ENCODE peak calls at places on chromosome 1, in four cellular contexts. B is mesendoderm, N is neuronal stem cell, U is H1. G is an unnamed sample.
A peak's percentile ranks its signal among the peaks of the same experiment; 100 is the strongest.

GRCh38 chr1:159009287-159009686 is 420 bp upstream of the IFI16 start:
- DNase-seq in B (no peak), N (no peak), U (no peak), G (no peak)

GRCh38 chr1:6241887-6242740 is 1.9 kb upstream of the HES3 start:
- DNase-seq in B (no peak), N (no peak), U (no peak), G (no peak)

GRCh38 chr1:154931940-154932487 is 4.5 kb downstream of the PMVK start:
- DNase-seq in B (no peak), N (no peak), U (no peak), G (no peak)

GRCh38 chr1:16315437-16315836 is 36.8 kb downstream of the FBXO42 start:
- DNase-seq in B (no peak), N (no peak), U (no peak), G (no peak)

GRCh38 chr1:214135886-214136285 is 145.1 kb upstream of the SMYD2 start:
- DNase-seq in B (peak; percentile 50), N (no peak), U (no peak), G (no peak)

GRCh38 chr1:233315718-233316301 is 11.7 kb upstream of the MAP3K21 start:
- DNase-seq in B (no peak), N (no peak), U (no peak), G (peak; percentile 74)

GRCh38 chr1:228900099-228900965 is 165.1 kb downstream of the RHOU start:
- DNase-seq in B (peak; percentile 42), N (no peak), U (no peak), G (no peak)

GRCh38 chr1:17437260-17438175 is 2.0 kb downstream of the RCC2 start:
- DNase-seq in B (peak; percentile 50), N (peak; percentile 65), U (no peak), G (peak; percentile 63)

GRCh38 chr1:1489231-1489630 is 17.7 kb downstream of the ATAD3B start:
- DNase-seq in B (no peak), N (no peak), U (no peak), G (no peak)

GRCh38 chr1:172556461-172556860 is 23.5 kb downstream of the SUCO start:
- DNase-seq in B (no peak), N (no peak), U (no peak), G (no peak)

GRCh38 chr1:165408518-165408917 is 36.4 kb downstream of the RXRG start:
- DNase-seq in B (peak; percentile 86), N (peak; percentile 29), U (no peak), G (peak; percentile 53)

GRCh38 chr1:48462716-48463285 is 9.2 kb downstream of the SPATA6 start:
- DNase-seq in B (peak; percentile 43), N (no peak), U (no peak), G (no peak)

GRCh38 chr1:115946116-115946515 is 30.2 kb upstream of the SLC22A15 start:
- DNase-seq in B (no peak), N (no peak), U (no peak), G (no peak)

GRCh38 chr1:13443506-13443905 is 33.3 kb downstream of the PRAMEF20 start:
- DNase-seq in B (no peak), N (no peak), U (no peak), G (no peak)

GRCh38 chr1:244755673-244756072 is 79.8 kb upstream of the COX20 start:
- DNase-seq in B (no peak), N (no peak), U (no peak), G (no peak)

GRCh38 chr1:153366261-153366660 is 8.6 kb downstream of the S100A9 start:
- DNase-seq in B (no peak), N (no peak), U (no peak), G (no peak)

GRCh38 chr1:17579951-17580939 is 40.7 kb downstream of the ARHGEF10L start:
- DNase-seq in B (no peak), N (no peak), U (no peak), G (no peak)

GRCh38 chr1:76303348-76303712 is 228.8 kb downstream of the ST6GALNAC3 start:
- DNase-seq in B (no peak), N (no peak), U (no peak), G (no peak)

GRCh38 chr1:114003431-114003830 is 24.2 kb downstream of the OLFML3 start:
- DNase-seq in B (peak; percentile 56), N (no peak), U (no peak), G (no peak)

GRCh38 chr1:210231846-210232523 is 611 bp upstream of the SERTAD4 start:
- DNase-seq in B (peak; percentile 31), N (no peak), U (no peak), G (peak; percentile 60)

GRCh38 chr1:16243936-16244649 is 7.1 kb upstream of the CPLANE2 start:
- DNase-seq in B (peak; percentile 90), N (peak; percentile 80), U (peak; percentile 51), G (peak; percentile 71)

GRCh38 chr1:36160949-36161485 is 5.1 kb downstream of the MAP7D1 start:
- DNase-seq in B (peak; percentile 86), N (no peak), U (no peak), G (no peak)

GRCh38 chr1:78005755-78006154 is 1.0 kb downstream of the DNAJB4 start:
- DNase-seq in B (no peak), N (no peak), U (no peak), G (peak; percentile 75)

GRCh38 chr1:183777359-183777758 is 27.6 kb upstream of the RGL1 start:
- DNase-seq in B (no peak), N (no peak), U (no peak), G (no peak)

GRCh38 chr1:15455522-15455921 is 1.0 kb upstream of the CELA2A start:
- DNase-seq in B (no peak), N (no peak), U (no peak), G (no peak)

GRCh38 chr1:43225168-43225567 is 44.6 kb upstream of the TMEM125 start:
- DNase-seq in B (no peak), N (no peak), U (no peak), G (no peak)

GRCh38 chr1:109890115-109890953 is 20.3 kb upstream of the CSF1 start:
- DNase-seq in B (no peak), N (no peak), U (no peak), G (peak; percentile 68)

GRCh38 chr1:90220941-90221693 is 226.2 kb downstream of the ZNF326 start:
- DNase-seq in B (no peak), N (no peak), U (no peak), G (no peak)

GRCh38 chr1:90220496-90220895 is 225.6 kb downstream of the ZNF326 start:
- DNase-seq in B (no peak), N (no peak), U (no peak), G (peak; percentile 54)

DNA sequence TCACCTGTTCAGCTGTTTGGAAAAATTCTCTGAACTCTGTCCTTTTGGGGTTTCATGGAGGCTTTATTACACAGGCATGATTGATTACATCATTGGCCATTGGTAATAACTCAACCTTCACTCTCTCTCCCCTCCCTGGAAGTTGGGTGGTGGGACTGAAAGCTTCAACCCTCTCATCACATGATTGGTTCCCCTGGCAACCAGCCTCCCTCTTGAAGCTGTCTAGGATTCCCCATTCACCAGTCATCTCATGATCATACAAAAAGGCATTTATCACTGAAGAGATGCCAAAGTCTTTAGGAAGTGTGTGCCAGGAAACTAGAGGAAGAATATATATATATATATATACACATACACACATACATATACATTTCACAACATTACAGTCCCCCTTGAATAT is 228.5 kb downstream of the ZNF326 start:
- DNase-seq in B (no peak), N (no peak), U (no peak), G (no peak)
- H3K4me1 ChIP-seq in B (no peaks in the 10 kb centered on the region), N (no peaks in the 10 kb centered on the region), U (no peaks in the 10 kb centered on the region), G (no peaks in the 10 kb centered on the region)

GRCh38 chr1:7403265-7404045 is 367.6 kb upstream of the VAMP3 start:
- DNase-seq in B (no peak), N (no peak), U (no peak), G (no peak)
- H2AK5ac ChIP-seq in B (no peak overlapping the region), N (no peak overlapping the region), U (no peak overlapping the region), G (peak overlapping the region; percentile 47)

GRCh38 chr1:91609571-91609970 is 108.9 kb downstream of the CDC7 start:
- DNase-seq in B (peak; percentile 80), N (no peak), U (no peak), G (peak; percentile 62)
- H3K4me1 ChIP-seq in B (peaks cover 11% of the 10 kb centered on the region), N (peaks cover 6% of the 10 kb centered on the region), U (peaks cover 4% of the 10 kb centered on the region), G (peaks cover 18% of the 10 kb centered on the region)

DNA sequence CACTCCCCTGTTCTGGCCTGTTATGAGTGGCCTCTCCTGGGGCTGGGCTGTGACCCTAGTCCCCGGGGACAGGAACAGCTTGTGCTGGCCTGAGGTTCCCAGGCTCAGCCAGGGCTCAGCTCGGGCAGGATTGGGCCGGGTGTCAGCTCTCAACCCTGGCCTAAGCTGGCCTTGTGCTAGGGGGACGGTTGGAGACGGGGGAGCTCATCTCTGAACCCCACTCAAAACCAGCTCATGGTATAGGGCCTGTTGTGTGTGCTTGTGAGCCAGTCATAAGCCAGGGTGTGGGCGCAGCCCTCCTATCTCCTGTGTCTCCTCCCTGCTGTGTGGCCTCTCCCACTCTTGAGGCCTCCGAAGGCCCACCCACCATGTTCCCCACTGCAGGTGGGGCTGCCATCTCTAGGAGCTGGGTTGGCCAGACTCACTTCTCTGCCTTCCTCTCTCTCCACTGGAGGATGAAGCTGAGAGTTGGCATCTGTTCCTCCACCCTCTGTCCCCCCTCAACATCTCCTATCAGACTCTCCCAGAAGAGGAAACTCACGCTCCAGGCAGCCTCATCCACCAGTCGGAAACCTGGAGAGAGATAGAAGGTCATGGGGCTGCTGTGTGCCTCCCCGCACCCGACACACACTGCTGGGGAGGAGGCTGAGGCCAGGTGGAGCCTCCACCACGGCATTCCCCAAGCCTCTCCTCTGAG is 1.3 kb downstream of the PEAR1 start:
- DNase-seq in B (no peak), N (no peak), U (no peak), G (no peak)
- H2AK5ac ChIP-seq in B (no peak overlapping the region), N (peak overlapping the region; percentile 92), U (no peak overlapping the region), G (peak overlapping the region; percentile 95)

DNA sequence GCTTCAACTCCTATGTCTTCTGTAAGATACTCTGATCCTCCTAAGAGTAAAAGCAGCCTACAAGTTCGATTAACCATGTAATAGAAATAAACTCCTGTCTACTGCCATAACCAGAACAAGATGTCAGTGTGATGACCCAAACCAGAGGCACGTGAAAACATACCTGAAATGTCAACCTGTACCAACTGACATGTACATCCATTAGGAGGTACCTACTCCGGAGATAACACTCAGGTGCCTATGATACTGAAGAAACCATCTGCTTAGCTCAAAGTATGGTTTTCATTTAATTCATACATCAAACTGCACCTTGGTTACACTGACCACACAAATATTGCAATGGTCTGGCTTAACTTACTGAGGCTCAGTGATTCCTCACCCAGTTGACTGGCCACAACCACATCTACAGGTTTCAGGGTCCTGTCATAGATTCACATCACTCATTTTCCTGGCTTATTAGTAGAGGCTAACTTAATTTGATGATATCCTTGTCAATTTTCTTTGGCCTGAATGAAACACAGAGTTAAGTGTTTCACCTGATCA is 4.4 kb downstream of the ITPKB start:
- DNase-seq in B (no peak), N (no peak), U (no peak), G (no peak)
- H3K4me1 ChIP-seq in B (peaks cover 2% of the 10 kb centered on the region), N (peaks cover 5% of the 10 kb centered on the region), U (peaks cover 7% of the 10 kb centered on the region), G (no peaks in the 10 kb centered on the region)

DNA sequence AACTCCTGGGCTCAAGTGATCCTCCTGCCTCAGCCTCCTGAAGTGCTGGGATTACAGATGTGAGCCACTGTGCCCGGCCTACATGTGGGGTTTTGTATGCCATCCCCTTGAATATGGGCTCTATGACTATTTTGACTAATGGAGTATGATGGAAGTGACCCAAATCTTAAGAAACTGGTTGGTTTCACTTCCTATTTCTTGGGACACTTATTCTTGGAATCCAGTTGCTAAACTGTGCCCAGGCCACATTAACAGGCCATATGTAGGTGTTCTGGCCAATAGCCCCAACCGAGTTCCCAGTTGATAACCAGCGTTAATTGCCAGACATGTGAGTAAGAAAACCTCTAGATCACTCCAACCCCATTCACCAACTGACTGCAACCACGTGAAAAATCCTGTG is 36.3 kb upstream of the CLIC4 start:
- DNase-seq in B (no peak), N (no peak), U (no peak), G (no peak)
- H2AK5ac ChIP-seq in B (no peak overlapping the region), N (no peak overlapping the region), U (no peak overlapping the region), G (no peak overlapping the region)

GRCh38 chr1:87424541-87424940 is 95.9 kb downstream of the LMO4 start:
- DNase-seq in B (no peak), N (no peak), U (no peak), G (no peak)
- H3K4me1 ChIP-seq in B (peaks cover 4% of the 10 kb centered on the region), N (peaks cover 10% of the 10 kb centered on the region), U (no peaks in the 10 kb centered on the region), G (peaks cover 4% of the 10 kb centered on the region)